ENCODE peak calls at places on chromosomes 4 and X, in six cellular contexts. B is HepG2, W is A549, S is GM12878, I is K562, O is endothelial cell of umbilical vein. X is an unnamed sample.

GRCh38 chr4:3475713-3476260 is 12.7 kb downstream of the DOK7 start:
- DNase-seq in O (no peak), I (no peak), W (no peak), B (no peak), S (no peak), X (no peak)

GRCh38 chr4:113810906-113811305 is 49.4 kb upstream of the CAMK2D start:
- DNase-seq in O (no peak), S (no peak), W (no peak), B (no peak), I (no peak), X (no peak)

GRCh38 chr4:21697583-21697982 is 251.0 kb downstream of the KCNIP4 start:
- DNase-seq in W (peak), O (no peak), S (no peak), B (no peak), I (no peak), X (no peak)

GRCh38 chrX:16033336-16033735 is 90.0 kb upstream of the GRPR start:
- DNase-seq in I (no peak), B (no peak), S (no peak), O (no peak), W (no peak), X (no peak)

GRCh38 chr4:6324999-6325790 is 55.5 kb downstream of the WFS1 start:
- DNase-seq in B (no peak), S (no peak), O (peak), I (no peak), W (no peak), X (no peak)

GRCh38 chr4:159269143-159269542 is 166.3 kb downstream of the RAPGEF2 start:
- DNase-seq in O (no peak), B (no peak), I (no peak), W (no peak), S (no peak), X (no peak)

GRCh38 chr4:147770831-147771230 is 38.9 kb downstream of the ARHGAP10 start:
- DNase-seq in O (no peak), I (no peak), B (no peak), W (no peak), S (no peak), X (no peak)

GRCh38 chr4:113559947-113560346 is 201.6 kb downstream of the CAMK2D start:
- DNase-seq in W (no peak), B (no peak), O (no peak), I (no peak), S (no peak), X (no peak)

GRCh38 chrX:21255207-21255606 is 119.0 kb upstream of the CNKSR2 start:
- DNase-seq in W (no peak), B (no peak), I (no peak), S (no peak), O (no peak), X (no peak)

GRCh38 chrX:22795680-22796079 is 204.1 kb upstream of the DDX53 start:
- DNase-seq in S (no peak), O (no peak), B (no peak), I (no peak), W (no peak), X (no peak)

GRCh38 chr4:89140168-89140759 is 28.9 kb downstream of the TIGD2 start:
- DNase-seq in B (peak), O (no peak), S (no peak), I (no peak), W (no peak), X (no peak)

GRCh38 chrX:18425199-18426003 is at the start of gene CDKL5:
- DNase-seq in I (peak), W (peak), S (peak), B (peak), O (peak), X (peak)
- TF ChIP-seq POLR2A in I (no peak), W (peak), S (peak), B (peak), O (no peak), X (no peak)

DNA sequence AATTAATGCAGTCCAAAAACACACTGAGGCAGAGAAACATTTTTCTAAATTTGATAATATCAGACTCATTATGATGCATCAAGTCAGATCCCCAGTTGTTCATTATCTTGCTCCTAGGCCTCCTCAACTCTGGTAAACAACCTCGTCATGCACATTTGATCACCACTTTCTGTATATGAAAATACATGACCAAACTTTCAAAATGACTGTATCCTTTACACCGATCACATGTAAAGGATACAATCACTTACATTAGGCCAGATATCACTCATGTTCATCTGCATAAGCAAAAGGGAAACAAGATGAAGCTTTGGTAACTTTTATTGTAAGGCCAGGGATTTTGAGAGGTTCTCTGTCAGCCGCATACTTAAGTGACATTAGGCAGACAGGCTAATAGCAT is 99.4 kb upstream of the IL1RAPL1 start:
- DNase-seq in B (no peak), W (no peak), O (no peak), S (no peak), I (no peak), X (no peak)
- TF ChIP-seq MYC in B (no peak), W (no peak), O (no peak), S (no peak), I (no peak), X (no peak)

GRCh38 chr4:183185018-183185417 is 86.0 kb downstream of the WWC2 start:
- DNase-seq in S (no peak), B (no peak), W (no peak), I (no peak), O (no peak), X (peak)

GRCh38 chr4:183186803-183187202 is 87.7 kb downstream of the WWC2 start:
- DNase-seq in S (no peak), B (no peak), O (no peak), W (no peak), I (no peak), X (peak)

GRCh38 chr4:183181081-183181480 is 82.0 kb downstream of the WWC2 start:
- DNase-seq in I (no peak), W (no peak), O (no peak), B (no peak), S (no peak), X (no peak)

GRCh38 chr4:183182873-183183725 is 84.0 kb downstream of the WWC2 start:
- DNase-seq in W (peak), B (peak), S (no peak), O (peak), I (no peak), X (peak)

GRCh38 chr4:183183906-183184535 is 85.0 kb downstream of the WWC2 start:
- DNase-seq in O (no peak), I (no peak), B (no peak), S (no peak), W (no peak), X (peak)
- TF ChIP-seq MAX in O (no peak), I (no peak), B (no peak), S (no peak), W (no peak), X (no peak)

DNA sequence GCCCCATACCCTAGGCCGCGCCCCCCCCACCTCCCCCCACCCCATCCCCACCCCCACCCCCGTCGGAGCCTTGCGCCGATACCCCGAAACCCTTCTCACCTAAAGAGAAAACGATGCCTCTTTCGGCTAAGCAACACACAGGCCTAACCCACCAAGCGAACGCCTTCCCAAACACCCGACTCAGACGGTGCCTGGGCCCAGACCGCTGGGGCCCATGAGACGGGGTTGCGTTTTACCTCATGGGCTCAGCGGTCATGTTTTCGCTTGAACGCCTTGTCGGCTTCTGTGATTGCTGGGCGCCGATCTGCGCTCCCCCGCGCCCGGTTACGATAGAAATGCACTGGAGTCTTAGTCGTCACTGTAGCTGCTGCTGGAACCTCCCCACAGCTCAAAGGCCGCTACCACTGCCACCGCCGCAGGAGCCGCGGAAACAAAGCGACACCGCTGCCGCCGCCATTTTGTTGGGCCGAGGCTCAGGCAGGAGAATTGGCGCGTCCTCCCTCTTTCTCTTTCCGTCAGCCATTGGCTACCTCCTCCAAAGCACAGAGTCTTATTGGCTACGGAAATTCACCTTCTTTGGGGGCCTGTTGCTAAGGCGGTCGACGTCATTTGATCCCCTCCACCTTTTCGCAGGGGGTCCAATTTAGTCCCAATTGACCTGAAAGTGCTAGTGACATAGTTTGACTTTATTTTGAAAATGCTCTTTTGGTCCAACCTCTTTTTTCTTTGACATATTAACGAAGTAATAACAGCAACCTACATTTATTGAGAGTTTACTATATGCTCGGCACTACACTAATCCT is at the start of gene ATRX:
- DNase-seq in O (peak), B (peak), S (peak), W (peak), I (peak), X (peak)
- TF ChIP-seq POLR2A in O (peak), B (peak), S (peak), W (peak), I (peak), X (peak)

DNA sequence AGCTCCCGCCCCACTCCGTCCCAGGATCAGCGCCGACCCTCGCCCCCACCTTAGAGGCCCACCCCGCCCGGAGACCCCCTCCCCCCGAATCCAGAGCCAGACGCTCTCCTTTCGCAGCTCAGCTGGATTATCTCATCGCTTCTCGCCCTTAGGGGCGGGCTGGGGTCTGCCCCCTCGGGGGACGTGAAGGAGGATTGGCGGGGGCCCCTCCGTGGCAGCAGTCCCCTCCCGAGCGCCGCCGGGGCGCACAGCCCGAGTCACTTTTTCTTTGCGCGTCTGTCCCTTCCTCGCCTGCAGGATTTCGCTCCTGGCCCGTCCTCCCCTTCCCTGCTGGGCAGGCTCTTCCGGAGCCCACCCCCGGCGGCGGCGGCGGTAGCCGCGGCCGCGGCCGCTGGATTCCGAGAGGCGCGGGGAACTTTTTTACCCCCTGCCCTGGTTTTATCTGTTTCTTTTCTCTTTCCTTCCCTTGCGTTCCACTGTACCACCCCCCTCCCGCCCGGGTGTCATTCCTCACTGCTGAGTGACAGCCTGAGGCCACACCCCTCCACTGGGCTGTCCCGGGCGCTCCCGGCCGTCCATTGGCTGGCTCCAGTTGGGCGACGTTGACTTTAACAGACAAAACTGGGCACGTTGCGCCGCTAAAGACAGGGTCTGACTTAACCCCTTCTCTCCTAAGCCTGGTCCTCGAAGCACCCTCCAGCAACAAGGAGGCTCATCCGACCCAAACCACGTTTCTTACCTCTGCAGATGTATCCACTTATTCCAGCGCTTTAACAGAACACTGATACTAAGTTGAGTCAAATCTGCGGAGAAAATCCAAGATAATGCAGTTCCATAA is 467 bp upstream of the NKX3-2 start:
- DNase-seq in B (peak), I (peak), O (peak), W (peak), S (no peak), X (peak)
- TF ChIP-seq MYC in B (no peak), I (no peak), O (no peak), W (no peak), S (no peak), X (no peak)

DNA sequence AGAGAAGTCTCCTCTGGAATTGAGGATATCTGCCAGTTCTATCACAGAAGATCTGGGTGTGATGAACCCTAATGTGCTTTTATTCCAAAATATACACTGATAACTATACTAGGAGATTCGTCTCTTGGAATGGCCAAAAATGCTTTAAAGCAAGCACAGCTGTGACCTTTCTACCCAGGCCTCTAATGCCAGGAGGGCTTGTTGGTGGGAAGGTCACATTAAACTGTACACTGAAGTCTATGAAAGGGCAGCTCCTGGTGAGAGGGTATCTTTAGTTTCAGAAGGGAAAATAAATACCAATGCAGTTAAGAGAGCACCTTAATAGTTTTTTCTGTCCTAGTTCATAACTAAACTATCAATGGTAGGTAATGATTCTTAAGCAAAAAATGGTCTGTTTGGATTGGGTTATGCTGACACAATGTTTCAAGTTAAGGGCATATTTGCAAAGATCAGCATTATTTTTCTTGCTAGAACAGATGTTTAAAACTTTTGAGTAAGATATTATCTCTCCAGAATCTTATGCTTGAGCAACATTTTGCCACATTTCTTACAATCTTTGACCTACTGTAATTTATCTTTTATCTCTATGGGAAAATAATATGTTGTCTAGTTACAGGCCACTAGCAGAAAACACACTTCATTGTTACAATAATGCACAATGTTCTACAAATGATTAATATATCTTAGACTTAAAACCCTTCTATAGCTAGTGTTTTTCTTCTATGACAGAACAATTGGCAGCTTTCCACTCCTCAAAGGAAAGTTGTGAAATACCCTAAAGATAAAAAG is 59.6 kb downstream of the SEC24D start:
- DNase-seq in W (no peak), B (no peak), S (no peak), I (no peak), O (peak), X (no peak)
- TF ChIP-seq MAX in W (no peak), B (no peak), S (no peak), I (no peak), O (no peak), X (no peak)

GRCh38 chrX:110317820-110318663 is at the start of gene AMMECR1:
- DNase-seq in S (no peak), W (peak), O (peak), B (peak), I (peak), X (peak)
- TF ChIP-seq POLR2A in S (peak), W (peak), O (no peak), B (peak), I (peak), X (peak)

GRCh38 chr4:38664704-38665401 is 854 bp downstream of the KLF3 start:
- DNase-seq in O (peak), B (peak), W (peak), S (no peak), I (peak), X (peak)
- TF ChIP-seq MYC in O (no peak), B (no peak), W (no peak), S (no peak), I (no peak), X (no peak)

DNA sequence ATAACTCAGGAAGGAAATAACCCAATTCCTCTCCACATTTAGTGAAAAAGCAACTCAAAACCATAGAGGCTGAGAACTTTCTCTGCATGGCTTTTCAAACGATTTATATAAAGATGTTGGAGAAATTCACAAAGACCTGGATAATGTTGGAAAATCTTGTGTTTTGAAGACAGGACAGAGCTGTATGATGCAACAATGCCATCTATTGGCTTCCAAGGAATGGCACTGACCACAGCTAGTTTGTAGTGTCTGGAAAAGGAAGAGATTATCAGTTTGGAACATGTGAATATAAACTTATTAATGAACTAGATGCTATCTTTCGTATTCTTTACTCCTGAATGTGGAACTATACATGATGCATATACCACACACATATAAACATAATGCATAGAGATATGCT is 503.6 kb downstream of the IL1RAPL1 start:
- DNase-seq in I (no peak), S (no peak), W (peak), O (peak), B (no peak), X (peak)
- TF ChIP-seq MAX in I (no peak), S (no peak), W (no peak), O (no peak), B (no peak), X (no peak)

GRCh38 chrX:41350976-41351569 is 17.1 kb downstream of the DDX3X start:
- DNase-seq in S (no peak), W (peak), I (no peak), O (peak), B (no peak), X (peak)

GRCh38 chrX:41352329-41352801 is 18.4 kb downstream of the DDX3X start:
- DNase-seq in I (no peak), W (no peak), S (no peak), B (no peak), O (peak), X (no peak)

GRCh38 chrX:41348551-41348950 is 14.6 kb downstream of the DDX3X start:
- DNase-seq in W (no peak), I (no peak), S (no peak), B (no peak), O (no peak), X (no peak)

GRCh38 chrX:41351923-41352322 is 18.0 kb downstream of the DDX3X start:
- DNase-seq in O (peak), B (no peak), W (no peak), S (no peak), I (no peak), X (no peak)

GRCh38 chrX:41350150-41350975 is 16.4 kb downstream of the DDX3X start:
- DNase-seq in I (no peak), W (peak), S (no peak), B (no peak), O (peak), X (peak)
- TF ChIP-seq POLR2A in I (peak), W (no peak), S (peak), B (peak), O (peak), X (peak)